ENCODE peak calls at places on chromosomes 7 and 10, in ten cellular contexts. One of them, this sample, is unnamed.

GRCh38 chr7:100655908-100656674 is at the start of gene ACTL6B:
- DNase-seq in transverse colon: peak; percentile 21
- DNase-seq in HepG2: no peak
- DNase-seq in stomach: peak; percentile 59
- DNase-seq in sigmoid colon: no peak
- DNase-seq in K562: peak; percentile 89
- DNase-seq in GM12878: no peak
- DNase-seq in SK-N-SH: peak; percentile 100
- DNase-seq in suprapubic skin: no peak
- DNase-seq in upper lobe of left lung: peak; percentile 32
- DNase-seq in this sample: no peak

GRCh38 chr7:114711244-114711643 is 210.7 kb upstream of the MDFIC start:
- DNase-seq in transverse colon: no peak
- DNase-seq in HepG2: no peak
- DNase-seq in stomach: no peak
- DNase-seq in sigmoid colon: no peak
- DNase-seq in K562: no peak
- DNase-seq in GM12878: no peak
- DNase-seq in SK-N-SH: no peak
- DNase-seq in suprapubic skin: no peak
- DNase-seq in upper lobe of left lung: no peak
- DNase-seq in this sample: no peak

GRCh38 chr7:48285365-48285764 is 114.1 kb downstream of the ABCA13 start:
- DNase-seq in transverse colon: no peak
- DNase-seq in HepG2: no peak
- DNase-seq in stomach: no peak
- DNase-seq in sigmoid colon: no peak
- DNase-seq in K562: no peak
- DNase-seq in GM12878: no peak
- DNase-seq in SK-N-SH: no peak
- DNase-seq in suprapubic skin: no peak
- DNase-seq in upper lobe of left lung: no peak
- DNase-seq in this sample: no peak

GRCh38 chr10:84178387-84178697 is 4.7 kb downstream of the GPR15LG start:
- DNase-seq in transverse colon: no peak
- DNase-seq in HepG2: no peak
- DNase-seq in stomach: no peak
- DNase-seq in sigmoid colon: no peak
- DNase-seq in K562: no peak
- DNase-seq in GM12878: no peak
- DNase-seq in SK-N-SH: no peak
- DNase-seq in suprapubic skin: no peak
- DNase-seq in upper lobe of left lung: no peak
- DNase-seq in this sample: no peak

GRCh38 chr10:19408924-19409323 is 360.3 kb downstream of the MALRD1 start:
- DNase-seq in transverse colon: no peak
- DNase-seq in HepG2: no peak
- DNase-seq in stomach: no peak
- DNase-seq in sigmoid colon: no peak
- DNase-seq in K562: no peak
- DNase-seq in GM12878: no peak
- DNase-seq in SK-N-SH: no peak
- DNase-seq in suprapubic skin: no peak
- DNase-seq in upper lobe of left lung: no peak
- DNase-seq in this sample: no peak

GRCh38 chr7:6271091-6271658 is 1.2 kb downstream of the CYTH3 start:
- DNase-seq in transverse colon: peak; percentile 62
- DNase-seq in HepG2: no peak
- DNase-seq in stomach: peak; percentile 55
- DNase-seq in sigmoid colon: peak; percentile 83
- DNase-seq in K562: no peak
- DNase-seq in GM12878: no peak
- DNase-seq in SK-N-SH: peak; percentile 79
- DNase-seq in suprapubic skin: no peak
- DNase-seq in upper lobe of left lung: peak; percentile 72
- DNase-seq in this sample: no peak

GRCh38 chr7:155584763-155585531 is 38.6 kb upstream of the CNPY1 start:
- DNase-seq in transverse colon: peak; percentile 37
- DNase-seq in HepG2: no peak
- DNase-seq in stomach: peak; percentile 53
- DNase-seq in sigmoid colon: no peak
- DNase-seq in K562: peak; percentile 42
- DNase-seq in GM12878: no peak
- DNase-seq in SK-N-SH: peak; percentile 83
- DNase-seq in suprapubic skin: peak; percentile 69
- DNase-seq in upper lobe of left lung: peak; percentile 82
- DNase-seq in this sample: no peak

GRCh38 chr7:94301024-94301588 is 93.6 kb upstream of the COL1A2 start:
- DNase-seq in transverse colon: peak; percentile 52
- DNase-seq in HepG2: peak; percentile 79
- DNase-seq in stomach: peak; percentile 31
- DNase-seq in sigmoid colon: peak; percentile 91
- DNase-seq in K562: peak; percentile 69
- DNase-seq in GM12878: no peak
- DNase-seq in SK-N-SH: peak; percentile 27
- DNase-seq in suprapubic skin: peak; percentile 83
- DNase-seq in upper lobe of left lung: peak; percentile 25
- DNase-seq in this sample: peak; percentile 95

GRCh38 chr10:33945051-33945450 is 610.6 kb upstream of the NRP1 start:
- DNase-seq in transverse colon: no peak
- DNase-seq in HepG2: no peak
- DNase-seq in stomach: no peak
- DNase-seq in sigmoid colon: no peak
- DNase-seq in K562: no peak
- DNase-seq in GM12878: no peak
- DNase-seq in SK-N-SH: no peak
- DNase-seq in suprapubic skin: no peak
- DNase-seq in upper lobe of left lung: no peak
- DNase-seq in this sample: no peak

GRCh38 chr7:52696183-52696582 is 339.2 kb upstream of the POM121L12 start:
- DNase-seq in transverse colon: no peak
- DNase-seq in HepG2: no peak
- DNase-seq in stomach: no peak
- DNase-seq in sigmoid colon: no peak
- DNase-seq in K562: no peak
- DNase-seq in GM12878: no peak
- DNase-seq in SK-N-SH: peak; percentile 51
- DNase-seq in suprapubic skin: no peak
- DNase-seq in upper lobe of left lung: no peak
- DNase-seq in this sample: no peak

GRCh38 chr10:12530017-12530416 is 180.7 kb downstream of the CAMK1D start:
- DNase-seq in transverse colon: no peak
- DNase-seq in HepG2: no peak
- DNase-seq in stomach: no peak
- DNase-seq in sigmoid colon: no peak
- DNase-seq in K562: no peak
- DNase-seq in GM12878: no peak
- DNase-seq in SK-N-SH: no peak
- DNase-seq in suprapubic skin: peak; percentile 34
- DNase-seq in upper lobe of left lung: no peak
- DNase-seq in this sample: no peak
- H3K27ac ChIP-seq in transverse colon: no peak overlapping the region
- H3K27ac ChIP-seq in HepG2: no peak overlapping the region
- H3K27ac ChIP-seq in stomach: no peak overlapping the region
- H3K27ac ChIP-seq in sigmoid colon: peak overlapping the region; percentile 74
- H3K27ac ChIP-seq in K562: no peak overlapping the region
- H3K27ac ChIP-seq in GM12878: no peak overlapping the region
- H3K27ac ChIP-seq in SK-N-SH: no peak overlapping the region
- H3K27ac ChIP-seq in suprapubic skin: no peak overlapping the region
- H3K27ac ChIP-seq in upper lobe of left lung: no peak overlapping the region
- H3K27ac ChIP-seq in this sample: no peak overlapping the region

GRCh38 chr7:151299530-151299929 is 42.1 kb upstream of the NUB1 start:
- DNase-seq in transverse colon: no peak
- DNase-seq in HepG2: no peak
- DNase-seq in stomach: no peak
- DNase-seq in sigmoid colon: no peak
- DNase-seq in K562: no peak
- DNase-seq in GM12878: no peak
- DNase-seq in SK-N-SH: no peak
- DNase-seq in suprapubic skin: peak; percentile 15
- DNase-seq in upper lobe of left lung: no peak
- DNase-seq in this sample: no peak
- TF ChIP-seq POLR2AphosphoS5 in transverse colon: no peak
- TF ChIP-seq POLR2AphosphoS5 in HepG2: no peak
- TF ChIP-seq POLR2AphosphoS5 in stomach: no peak
- TF ChIP-seq POLR2AphosphoS5 in sigmoid colon: no peak
- TF ChIP-seq POLR2AphosphoS5 in K562: no peak
- TF ChIP-seq POLR2AphosphoS5 in GM12878: no peak
- TF ChIP-seq POLR2AphosphoS5 in SK-N-SH: no peak
- TF ChIP-seq POLR2AphosphoS5 in suprapubic skin: no peak
- TF ChIP-seq POLR2AphosphoS5 in upper lobe of left lung: no peak
- TF ChIP-seq POLR2AphosphoS5 in this sample: no peak

GRCh38 chr10:79492839-79493238 is 19.5 kb upstream of the EIF5AL1 start:
- DNase-seq in transverse colon: no peak
- DNase-seq in HepG2: no peak
- DNase-seq in stomach: no peak
- DNase-seq in sigmoid colon: no peak
- DNase-seq in K562: no peak
- DNase-seq in GM12878: no peak
- DNase-seq in SK-N-SH: no peak
- DNase-seq in suprapubic skin: no peak
- DNase-seq in upper lobe of left lung: no peak
- DNase-seq in this sample: no peak
- TF ChIP-seq EP300 in transverse colon: no peak
- TF ChIP-seq EP300 in HepG2: no peak
- TF ChIP-seq EP300 in stomach: no peak
- TF ChIP-seq EP300 in sigmoid colon: no peak
- TF ChIP-seq EP300 in K562: no peak
- TF ChIP-seq EP300 in GM12878: no peak
- TF ChIP-seq EP300 in SK-N-SH: no peak
- TF ChIP-seq EP300 in suprapubic skin: no peak
- TF ChIP-seq EP300 in upper lobe of left lung: no peak
- TF ChIP-seq EP300 in this sample: no peak

GRCh38 chr10:74743401-74743800 is 83.0 kb upstream of the KAT6B start:
- DNase-seq in transverse colon: no peak
- DNase-seq in HepG2: peak; percentile 35
- DNase-seq in stomach: no peak
- DNase-seq in sigmoid colon: no peak
- DNase-seq in K562: no peak
- DNase-seq in GM12878: no peak
- DNase-seq in SK-N-SH: no peak
- DNase-seq in suprapubic skin: no peak
- DNase-seq in upper lobe of left lung: no peak
- DNase-seq in this sample: no peak
- H3K27ac ChIP-seq in transverse colon: no peak overlapping the region
- H3K27ac ChIP-seq in HepG2: no peak overlapping the region
- H3K27ac ChIP-seq in stomach: no peak overlapping the region
- H3K27ac ChIP-seq in sigmoid colon: no peak overlapping the region
- H3K27ac ChIP-seq in K562: no peak overlapping the region
- H3K27ac ChIP-seq in GM12878: no peak overlapping the region
- H3K27ac ChIP-seq in SK-N-SH: no peak overlapping the region
- H3K27ac ChIP-seq in suprapubic skin: no peak overlapping the region
- H3K27ac ChIP-seq in upper lobe of left lung: no peak overlapping the region
- H3K27ac ChIP-seq in this sample: no peak overlapping the region

GRCh38 chr10:104318810-104319684 is 19.2 kb downstream of the ITPRIP start:
- DNase-seq in transverse colon: no peak
- DNase-seq in HepG2: no peak
- DNase-seq in stomach: no peak
- DNase-seq in sigmoid colon: peak; percentile 91
- DNase-seq in K562: no peak
- DNase-seq in GM12878: no peak
- DNase-seq in SK-N-SH: no peak
- DNase-seq in suprapubic skin: no peak
- DNase-seq in upper lobe of left lung: no peak
- DNase-seq in this sample: no peak
- TF ChIP-seq POLR2AphosphoS5 in transverse colon: no peak
- TF ChIP-seq POLR2AphosphoS5 in HepG2: no peak
- TF ChIP-seq POLR2AphosphoS5 in stomach: peak; percentile 12
- TF ChIP-seq POLR2AphosphoS5 in sigmoid colon: peak; percentile 58
- TF ChIP-seq POLR2AphosphoS5 in K562: no peak
- TF ChIP-seq POLR2AphosphoS5 in GM12878: no peak
- TF ChIP-seq POLR2AphosphoS5 in SK-N-SH: no peak
- TF ChIP-seq POLR2AphosphoS5 in suprapubic skin: peak; percentile 61
- TF ChIP-seq POLR2AphosphoS5 in upper lobe of left lung: peak; percentile 70
- TF ChIP-seq POLR2AphosphoS5 in this sample: peak; percentile 92

DNA sequence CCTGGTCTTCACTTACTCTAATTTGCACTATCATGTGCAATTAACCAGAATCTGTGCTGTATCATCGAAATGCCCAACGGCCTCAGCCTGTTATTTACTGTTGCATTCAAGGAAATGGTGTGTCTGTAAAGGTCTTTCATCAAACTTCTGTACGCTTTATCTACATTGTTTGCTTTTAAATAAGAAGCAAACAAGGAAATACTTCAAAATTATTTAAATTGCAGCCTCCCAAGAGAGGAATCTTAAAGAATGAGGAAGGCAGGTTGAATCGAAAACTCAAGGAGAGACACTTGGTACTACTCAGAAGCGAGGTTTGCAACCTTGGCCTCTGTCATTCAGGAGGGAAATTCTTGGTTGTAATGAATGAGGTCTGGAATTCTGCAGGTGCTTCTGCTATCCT is 40.7 kb downstream of the MGAM start:
- DNase-seq in transverse colon: no peak
- DNase-seq in HepG2: no peak
- DNase-seq in stomach: no peak
- DNase-seq in sigmoid colon: no peak
- DNase-seq in K562: no peak
- DNase-seq in GM12878: no peak
- DNase-seq in SK-N-SH: no peak
- DNase-seq in suprapubic skin: no peak
- DNase-seq in upper lobe of left lung: no peak
- DNase-seq in this sample: no peak
- TF ChIP-seq EP300 in transverse colon: no peak
- TF ChIP-seq EP300 in HepG2: no peak
- TF ChIP-seq EP300 in stomach: no peak
- TF ChIP-seq EP300 in sigmoid colon: no peak
- TF ChIP-seq EP300 in K562: no peak
- TF ChIP-seq EP300 in GM12878: no peak
- TF ChIP-seq EP300 in SK-N-SH: no peak
- TF ChIP-seq EP300 in suprapubic skin: no peak
- TF ChIP-seq EP300 in upper lobe of left lung: no peak
- TF ChIP-seq EP300 in this sample: no peak